ENCODE peak calls at places on chromosome 1, in four cellular contexts. A, G, L and E are unnamed samples.

GRCh38 chr1:160741597-160742348 is 2.7 kb downstream of the SLAMF7 start:
- DNase-seq in A (no peak), G (no peak), L (no peak), E (no peak)

GRCh38 chr1:14255711-14256110 is 342.8 kb upstream of the KAZN start:
- DNase-seq in A (no peak), G (no peak), L (no peak), E (no peak)

GRCh38 chr1:203325004-203325417 is 19.7 kb downstream of the BTG2 start:
- DNase-seq in A (no peak), G (no peak), L (no peak), E (peak; percentile 55)

GRCh38 chr1:209723761-209724693 is 19.4 kb downstream of the HSD11B1 start:
- DNase-seq in A (no peak), G (no peak), L (no peak), E (no peak)

GRCh38 chr1:94105957-94106529 is 14.9 kb downstream of the ABCA4 start:
- DNase-seq in A (no peak), G (no peak), L (peak; percentile 3), E (no peak)

GRCh38 chr1:183228650-183229220 is 42.7 kb downstream of the LAMC2 start:
- DNase-seq in A (no peak), G (no peak), L (no peak), E (no peak)

GRCh38 chr1:47210666-47211065 is 20.8 kb upstream of the PDZK1IP1 start:
- DNase-seq in A (no peak), G (no peak), L (no peak), E (no peak)

GRCh38 chr1:202329891-202330290 is 11.8 kb downstream of the UBE2T start:
- DNase-seq in A (no peak), G (no peak), L (no peak), E (no peak)

GRCh38 chr1:226034482-226034881 is 28.0 kb upstream of the H3-3A start:
- DNase-seq in A (peak; percentile 39), G (no peak), L (peak; percentile 97), E (no peak)

GRCh38 chr1:30618335-30618747 is 105.0 kb downstream of the MATN1 start:
- DNase-seq in A (no peak), G (no peak), L (no peak), E (no peak)

GRCh38 chr1:234765672-234766071 is 155.7 kb upstream of the IRF2BP2 start:
- DNase-seq in A (no peak), G (no peak), L (no peak), E (no peak)

GRCh38 chr1:184028854-184029623 is 8.5 kb downstream of the COLGALT2 start:
- DNase-seq in A (peak; percentile 50), G (no peak), L (no peak), E (no peak)

GRCh38 chr1:239247299-239247698 is 139.1 kb upstream of the CHRM3 start:
- DNase-seq in A (no peak), G (no peak), L (no peak), E (no peak)

GRCh38 chr1:240000634-240001033 is 91.0 kb upstream of the FMN2 start:
- DNase-seq in A (no peak), G (no peak), L (no peak), E (no peak)

GRCh38 chr1:55997550-55997949 is 581.8 kb downstream of the PLPP3 start:
- DNase-seq in A (no peak), G (no peak), L (no peak), E (no peak)

GRCh38 chr1:27689423-27690173 is 17.6 kb upstream of the IFI6 start:
- DNase-seq in A (no peak), G (no peak), L (no peak), E (no peak)

GRCh38 chr1:179888071-179888470 is 6.0 kb downstream of the TOR1AIP1 start:
- DNase-seq in A (no peak), G (no peak), L (peak; percentile 35), E (no peak)

GRCh38 chr1:18157968-18158367 is 50.4 kb downstream of the IGSF21 start:
- DNase-seq in A (no peak), G (no peak), L (no peak), E (no peak)